ENCODE peak calls at places on chromosomes 1 and 21, in five cellular contexts. G is stimulated activated CD4-positive, alpha-beta T cell treated with anti-CD3 and anti-CD28 coated beads, Interleukin-2, amount 100 ng/mL, for 48 hours; U is heart left ventricle; B is brain microvascular endothelial cell; K is GM20000. M is an unnamed sample.

GRCh38 chr1:90719321-90720136 is 2.4 kb upstream of the BARHL2 start:
- DNase-seq in G (no peak), U (no peak), B (no peak), K (peak; percentile 34), M (no peak)

GRCh38 chr1:186792870-186793581 is 35.7 kb upstream of the PLA2G4A start:
- DNase-seq in G (no peak), U (no peak), B (peak; percentile 76), K (no peak), M (no peak)

GRCh38 chr1:21149862-21150432 is 26.8 kb downstream of the EIF4G3 start:
- DNase-seq in G (no peak), U (peak; percentile 39), B (peak; percentile 95), K (no peak), M (no peak)

GRCh38 chr1:116666090-116666489 is 1.4 kb downstream of the IGSF3 start:
- DNase-seq in G (no peak), U (no peak), B (no peak), K (peak; percentile 33), M (no peak)

GRCh38 chr1:62841587-62842169 is 57.7 kb downstream of the ATG4C start:
- DNase-seq in G (peak; percentile 11), U (no peak), B (peak; percentile 49), K (peak; percentile 50), M (peak; percentile 65)

GRCh38 chr1:22772054-22772453 is 61.4 kb downstream of the EPHB2 start:
- DNase-seq in G (no peak), U (no peak), B (no peak), K (no peak), M (no peak)

GRCh38 chr1:21779613-21780521 is 3.1 kb downstream of the USP48 start:
- DNase-seq in G (peak; percentile 42), U (no peak), B (no peak), K (peak; percentile 38), M (no peak)

GRCh38 chr1:70354332-70355110 is at the start of gene ANKRD13C:
- DNase-seq in G (peak; percentile 80), U (peak; percentile 96), B (peak; percentile 95), K (peak; percentile 89), M (peak; percentile 91)

GRCh38 chr21:46099476-46099875 is 1.6 kb downstream of the COL6A2 start:
- DNase-seq in G (no peak), U (peak; percentile 46), B (no peak), K (no peak), M (no peak)